ENCODE peak calls at places on chromosome 6, in five cellular contexts. Z is fibroblast of villous mesenchyme, S is brain microvascular endothelial cell, O is colonic mucosa, A is cardiac fibroblast. X is an unnamed sample.
A peak's percentile ranks its signal among the peaks of the same experiment; 100 is the strongest.

GRCh38 chr6:75205776-75206334 is at the start of gene COL12A1:
- DNase-seq in Z (peak; percentile 98), S (peak; percentile 98), O (peak; percentile 70), A (peak; percentile 99), X (no peak)

GRCh38 chr6:36679043-36679821 is 718 bp downstream of the CDKN1A start:
- DNase-seq in Z (peak; percentile 52), S (no peak), O (peak; percentile 68), A (peak; percentile 84), X (no peak)

GRCh38 chr6:126312013-126312665 is 27.8 kb upstream of the CENPW start:
- DNase-seq in Z (peak; percentile 9), S (no peak), O (no peak), A (peak; percentile 26), X (no peak)

GRCh38 chr6:83270971-83271714 is 78.0 kb downstream of the RWDD2A start:
- DNase-seq in Z (peak; percentile 87), S (peak; percentile 44), O (no peak), A (peak; percentile 81), X (no peak)

GRCh38 chr6:163405412-163406309 is 8.9 kb upstream of the QKI start:
- DNase-seq in Z (peak; percentile 42), S (no peak), O (peak; percentile 37), A (peak; percentile 33), X (no peak)

GRCh38 chr6:43254138-43254817 is 11.0 kb downstream of the TTBK1 start:
- DNase-seq in Z (peak; percentile 10), S (no peak), O (no peak), A (peak; percentile 41), X (no peak)

GRCh38 chr6:17866876-17867444 is 120.5 kb downstream of the KIF13A start:
- DNase-seq in Z (no peak), S (no peak), O (no peak), A (no peak), X (no peak)

GRCh38 chr6:163745566-163746400 is 331.3 kb downstream of the QKI start:
- DNase-seq in Z (peak; percentile 48), S (peak; percentile 98), O (no peak), A (peak; percentile 68), X (peak; percentile 91)

GRCh38 chr6:66179363-66179762 is 472.3 kb upstream of the EYS start:
- DNase-seq in Z (no peak), S (no peak), O (no peak), A (no peak), X (no peak)

GRCh38 chr6:139386404-139386803 is 12.0 kb upstream of the CITED2 start:
- DNase-seq in Z (no peak), S (no peak), O (no peak), A (no peak), X (no peak)

GRCh38 chr6:169335301-169335700 is 81.7 kb upstream of the THBS2 start:
- DNase-seq in Z (no peak), S (no peak), O (no peak), A (no peak), X (no peak)

GRCh38 chr6:123838612-123839279 is 35.1 kb downstream of the NKAIN2 start:
- DNase-seq in Z (no peak), S (no peak), O (no peak), A (no peak), X (no peak)

GRCh38 chr6:30963641-30964040 is 19.9 kb upstream of the MUC21 start:
- DNase-seq in Z (no peak), S (no peak), O (no peak), A (no peak), X (no peak)

GRCh38 chr6:30962716-30963115 is 20.8 kb upstream of the MUC21 start:
- DNase-seq in Z (no peak), S (no peak), O (no peak), A (no peak), X (no peak)

GRCh38 chr6:30965140-30965601 is 18.3 kb upstream of the MUC21 start:
- DNase-seq in Z (no peak), S (no peak), O (no peak), A (no peak), X (no peak)

GRCh38 chr6:30966154-30966553 is 17.4 kb upstream of the MUC21 start:
- DNase-seq in Z (no peak), S (no peak), O (no peak), A (no peak), X (no peak)

DNA sequence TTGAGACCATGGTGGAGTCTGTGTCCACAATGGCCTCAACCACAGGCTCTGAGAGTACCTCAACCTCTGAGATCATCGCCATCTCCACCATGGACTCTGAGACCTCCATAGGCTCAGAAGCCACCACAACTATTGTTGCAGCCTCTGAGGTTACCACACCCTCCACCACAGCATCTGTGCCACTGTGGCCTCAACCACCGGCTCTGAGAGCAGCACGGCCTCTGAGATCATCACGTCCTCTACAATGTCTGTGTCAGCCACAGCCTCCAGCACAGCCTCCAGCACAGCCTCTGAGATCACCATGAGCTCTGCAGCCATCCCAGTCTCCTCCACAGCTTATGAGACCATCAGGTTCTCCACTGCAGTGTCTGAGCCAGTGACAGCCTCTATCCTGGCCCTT is 19.4 kb upstream of the MUC21 start:
- DNase-seq in Z (no peak), S (no peak), O (no peak), A (no peak), X (no peak)
- TF ChIP-seq CTCF in Z (no peak), S (no peak), O (no peak), A (no peak), X (no peak)

DNA sequence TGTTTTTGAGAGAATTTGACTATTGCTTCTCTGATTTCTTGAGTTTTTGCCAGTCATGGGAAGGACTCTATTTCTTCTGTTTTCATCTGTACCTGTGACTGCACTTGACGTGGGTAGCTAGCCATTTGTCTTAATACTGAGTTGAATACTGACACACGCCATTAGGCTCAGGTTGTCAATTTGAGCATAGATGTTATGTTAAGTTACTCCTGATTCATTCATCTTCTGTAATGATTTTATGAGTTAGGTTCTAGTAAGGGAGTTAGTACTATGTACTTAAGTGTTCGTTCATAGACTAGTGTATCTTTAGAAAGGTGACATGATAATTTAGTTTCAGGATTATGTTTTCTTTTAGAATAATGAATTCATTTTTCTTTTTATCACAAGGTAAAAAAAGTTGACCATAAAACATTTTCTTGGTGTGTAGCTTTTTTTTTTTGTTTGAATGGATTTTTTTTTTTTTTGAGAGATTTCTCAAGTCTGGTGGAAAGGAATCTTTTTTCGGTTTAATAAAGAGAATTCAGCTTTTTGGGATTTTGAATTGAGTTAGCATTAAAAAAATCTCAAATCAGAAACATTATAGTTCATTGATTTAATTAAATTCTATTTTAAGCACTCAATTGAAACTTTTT is 1.7 kb downstream of the AFDN start:
- DNase-seq in Z (no peak), S (no peak), O (no peak), A (no peak), X (no peak)
- H3K4me3 ChIP-seq in Z (no peak overlapping the region), S (peak overlapping the region; percentile 73), O (peak overlapping the region; percentile 45), A (peak overlapping the region; percentile 64), X (peak overlapping the region; percentile 87)

GRCh38 chr6:138289739-138290138 is 71.4 kb upstream of the PBOV1 start:
- DNase-seq in Z (no peak), S (no peak), O (no peak), A (no peak), X (no peak)
- TF ChIP-seq CTCF in Z (no peak), S (peak; percentile 39), O (no peak), A (no peak), X (peak; percentile 45)

DNA sequence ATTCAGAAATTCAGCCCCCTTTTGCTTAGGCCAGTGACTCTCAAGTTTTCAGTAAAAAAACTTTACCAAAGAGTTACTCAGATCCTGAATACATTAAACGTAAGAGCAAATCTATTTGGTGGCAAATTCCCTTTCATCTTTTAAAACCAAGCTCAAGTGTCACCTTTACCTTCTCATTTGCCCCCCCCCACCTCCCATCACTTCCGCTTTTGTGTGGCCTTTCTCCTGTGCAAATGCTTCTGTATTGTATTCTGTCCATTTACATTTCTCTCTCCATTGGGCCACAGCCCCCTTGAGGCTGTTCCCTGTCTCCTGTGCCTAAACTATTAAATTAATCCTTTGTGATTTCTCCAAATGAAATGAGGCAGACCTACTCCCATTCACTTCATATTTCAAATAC is 1.9 kb downstream of the NOL7 start:
- DNase-seq in Z (no peak), S (no peak), O (no peak), A (no peak), X (no peak)
- H3K4me3 ChIP-seq in Z (no peak overlapping the region), S (no peak overlapping the region), O (no peak overlapping the region), A (no peak overlapping the region), X (no peak overlapping the region)

DNA sequence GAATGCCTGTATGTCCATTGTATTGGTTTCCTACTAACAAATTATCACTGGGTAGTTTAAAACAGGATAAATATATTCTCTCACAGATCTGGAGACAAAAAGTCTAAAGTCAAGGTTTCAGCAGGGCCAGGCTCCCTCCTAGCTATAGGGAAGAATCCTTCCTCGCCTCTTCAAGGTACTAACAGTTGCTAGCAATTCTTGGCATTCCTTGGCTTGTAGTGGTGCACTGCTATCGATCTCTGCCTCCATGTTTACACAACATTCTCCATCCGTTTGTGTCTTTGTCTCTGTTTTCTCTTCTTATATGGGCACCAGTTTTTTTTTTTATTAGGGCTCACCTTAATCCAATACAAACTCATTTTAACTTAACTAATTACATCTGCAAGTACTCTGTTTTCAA is 48.9 kb downstream of the OR2B6 start:
- DNase-seq in Z (no peak), S (no peak), O (no peak), A (no peak), X (no peak)
- TF ChIP-seq CTCF in Z (no peak), S (no peak), O (no peak), A (no peak), X (no peak)

GRCh38 chr6:27268803-27269202 is 21.3 kb downstream of the PRSS16 start:
- DNase-seq in Z (no peak), S (no peak), O (no peak), A (no peak), X (no peak)
- H3K4me3 ChIP-seq in Z (no peak overlapping the region), S (no peak overlapping the region), O (no peak overlapping the region), A (no peak overlapping the region), X (no peak overlapping the region)

GRCh38 chr6:109093732-109094131 is 914 bp downstream of the SESN1 start:
- DNase-seq in Z (peak; percentile 29), S (no peak), O (no peak), A (peak; percentile 42), X (no peak)

GRCh38 chr6:109094351-109095035 is at the start of gene SESN1:
- DNase-seq in Z (peak; percentile 93), S (peak; percentile 89), O (peak; percentile 93), A (peak; percentile 93), X (no peak)

GRCh38 chr6:109096198-109096597 is 891 bp downstream of the CEP57L1 start:
- DNase-seq in Z (no peak), S (no peak), O (no peak), A (peak; percentile 47), X (no peak)

GRCh38 chr6:109095821-109096084 is 446 bp downstream of the CEP57L1 start:
- DNase-seq in Z (no peak), S (no peak), O (no peak), A (no peak), X (no peak)

GRCh38 chr6:109095036-109095820 is at the start of gene CEP57L1:
- DNase-seq in Z (peak; percentile 99), S (peak; percentile 95), O (peak; percentile 98), A (peak; percentile 99), X (peak; percentile 88)
- TF ChIP-seq CTCF in Z (no peak), S (peak; percentile 35), O (no peak), A (peak; percentile 18), X (no peak)

GRCh38 chr6:15715060-15715459 is 52.2 kb upstream of the DTNBP1 start:
- DNase-seq in Z (no peak), S (no peak), O (no peak), A (peak; percentile 8), X (peak; percentile 74)

GRCh38 chr6:15712813-15713212 is 50.0 kb upstream of the DTNBP1 start:
- DNase-seq in Z (no peak), S (no peak), O (no peak), A (no peak), X (no peak)

GRCh38 chr6:15713325-15713724 is 50.5 kb upstream of the DTNBP1 start:
- DNase-seq in Z (no peak), S (no peak), O (no peak), A (no peak), X (no peak)

GRCh38 chr6:15715851-15716250 is 53.0 kb upstream of the DTNBP1 start:
- DNase-seq in Z (no peak), S (no peak), O (no peak), A (no peak), X (no peak)

GRCh38 chr6:15714658-15715057 is 51.8 kb upstream of the DTNBP1 start:
- DNase-seq in Z (no peak), S (no peak), O (no peak), A (no peak), X (no peak)
- H3K4me3 ChIP-seq in Z (no peak overlapping the region), S (no peak overlapping the region), O (no peak overlapping the region), A (no peak overlapping the region), X (no peak overlapping the region)